ENCODE peak calls at places on chromosomes 2 and 18, in four cellular contexts. One of them, this sample, is unnamed.

GRCh38 chr2:233161730-233162129 is 89.7 kb upstream of the ATG16L1 start:
- DNase-seq in upper lobe of right lung: no peak
- DNase-seq in spleen: no peak
- DNase-seq in adrenal gland: no peak
- DNase-seq in this sample: no peak

GRCh38 chr2:218168635-218169462 is 2.1 kb upstream of the CXCR1 start:
- DNase-seq in adrenal gland: peak
- DNase-seq in spleen: no peak
- DNase-seq in upper lobe of right lung: peak
- DNase-seq in this sample: peak

GRCh38 chr18:61569176-61569892 is 236.1 kb downstream of the CDH20 start:
- DNase-seq in adrenal gland: peak
- DNase-seq in spleen: no peak
- DNase-seq in upper lobe of right lung: no peak
- DNase-seq in this sample: no peak

GRCh38 chr18:461762-462161 is 38.7 kb downstream of the COLEC12 start:
- DNase-seq in adrenal gland: no peak
- DNase-seq in upper lobe of right lung: no peak
- DNase-seq in spleen: no peak
- DNase-seq in this sample: no peak

GRCh38 chr18:37684590-37684989 is 119.0 kb upstream of the CELF4 start:
- DNase-seq in upper lobe of right lung: no peak
- DNase-seq in adrenal gland: no peak
- DNase-seq in spleen: no peak
- DNase-seq in this sample: no peak

GRCh38 chr2:198016244-198016643 is 211.9 kb downstream of the PLCL1 start:
- DNase-seq in spleen: no peak
- DNase-seq in upper lobe of right lung: no peak
- DNase-seq in adrenal gland: no peak
- DNase-seq in this sample: no peak

GRCh38 chr2:180240774-180241173 is 233.7 kb upstream of the CWC22 start:
- DNase-seq in spleen: no peak
- DNase-seq in upper lobe of right lung: no peak
- DNase-seq in adrenal gland: no peak
- DNase-seq in this sample: no peak

GRCh38 chr18:62152844-62153243 is 34.0 kb downstream of the PIGN start:
- DNase-seq in adrenal gland: no peak
- DNase-seq in spleen: no peak
- DNase-seq in upper lobe of right lung: no peak
- DNase-seq in this sample: no peak

GRCh38 chr2:43100883-43101662 is 125.3 kb downstream of the ZFP36L2 start:
- DNase-seq in spleen: peak
- DNase-seq in upper lobe of right lung: no peak
- DNase-seq in adrenal gland: no peak
- DNase-seq in this sample: no peak

GRCh38 chr18:61602836-61603235 is 269.6 kb downstream of the CDH20 start:
- DNase-seq in adrenal gland: no peak
- DNase-seq in spleen: no peak
- DNase-seq in upper lobe of right lung: no peak
- DNase-seq in this sample: no peak

GRCh38 chr2:158723311-158723838 is 71.7 kb upstream of the DAPL1 start:
- DNase-seq in upper lobe of right lung: no peak
- DNase-seq in adrenal gland: no peak
- DNase-seq in spleen: no peak
- DNase-seq in this sample: no peak

GRCh38 chr2:138922973-138923563 is 142.9 kb upstream of the NXPH2 start:
- DNase-seq in upper lobe of right lung: no peak
- DNase-seq in adrenal gland: no peak
- DNase-seq in spleen: no peak
- DNase-seq in this sample: no peak

GRCh38 chr2:156704612-156705011 is 268.4 kb downstream of the GPD2 start:
- DNase-seq in spleen: no peak
- DNase-seq in upper lobe of right lung: no peak
- DNase-seq in adrenal gland: no peak
- DNase-seq in this sample: no peak

GRCh38 chr2:63544017-63544627 is 44.2 kb downstream of the WDPCP start:
- DNase-seq in adrenal gland: no peak
- DNase-seq in upper lobe of right lung: no peak
- DNase-seq in spleen: no peak
- DNase-seq in this sample: peak

GRCh38 chr2:207448006-207448405 is 81.8 kb upstream of the CREB1 start:
- DNase-seq in spleen: no peak
- DNase-seq in upper lobe of right lung: no peak
- DNase-seq in adrenal gland: no peak
- DNase-seq in this sample: no peak

GRCh38 chr2:98012561-98012979 is 16.8 kb upstream of the TMEM131 start:
- DNase-seq in spleen: peak
- DNase-seq in adrenal gland: no peak
- DNase-seq in upper lobe of right lung: no peak
- DNase-seq in this sample: peak

GRCh38 chr2:102622646-102623045 is 3.3 kb downstream of the SLC9A2 start:
- DNase-seq in spleen: no peak
- DNase-seq in upper lobe of right lung: no peak
- DNase-seq in adrenal gland: no peak
- DNase-seq in this sample: no peak

GRCh38 chr2:197191177-197191947 is 119.2 kb downstream of the ANKRD44 start:
- DNase-seq in upper lobe of right lung: no peak
- DNase-seq in spleen: no peak
- DNase-seq in adrenal gland: no peak
- DNase-seq in this sample: peak

GRCh38 chr2:157751462-157752058 is 122.9 kb upstream of the ACVR1C start:
- DNase-seq in upper lobe of right lung: no peak
- DNase-seq in adrenal gland: no peak
- DNase-seq in spleen: no peak
- DNase-seq in this sample: no peak

GRCh38 chr2:177754476-177754873 is 318.1 kb downstream of the PDE11A start:
- DNase-seq in upper lobe of right lung: no peak
- DNase-seq in adrenal gland: no peak
- DNase-seq in spleen: no peak
- DNase-seq in this sample: no peak

GRCh38 chr2:229343661-229344060 is 72.6 kb upstream of the PID1 start:
- DNase-seq in upper lobe of right lung: no peak
- DNase-seq in adrenal gland: no peak
- DNase-seq in spleen: no peak
- DNase-seq in this sample: no peak

GRCh38 chr2:36329251-36329650 is 26.3 kb upstream of the CRIM1 start:
- DNase-seq in spleen: no peak
- DNase-seq in upper lobe of right lung: no peak
- DNase-seq in adrenal gland: no peak
- DNase-seq in this sample: no peak

GRCh38 chr2:110858135-110858737 is 125.9 kb downstream of the ACOXL start:
- DNase-seq in upper lobe of right lung: no peak
- DNase-seq in spleen: no peak
- DNase-seq in adrenal gland: no peak
- DNase-seq in this sample: peak

GRCh38 chr2:168961450-168962229 is 60.5 kb downstream of the G6PC2 start:
- DNase-seq in adrenal gland: peak
- DNase-seq in upper lobe of right lung: no peak
- DNase-seq in spleen: no peak
- DNase-seq in this sample: peak

GRCh38 chr2:106886916-106887758 is 1.2 kb upstream of the ST6GAL2 start:
- DNase-seq in spleen: no peak
- DNase-seq in adrenal gland: no peak
- DNase-seq in upper lobe of right lung: peak
- DNase-seq in this sample: no peak

GRCh38 chr2:35933031-35933430 is 422.5 kb upstream of the CRIM1 start:
- DNase-seq in spleen: no peak
- DNase-seq in upper lobe of right lung: no peak
- DNase-seq in adrenal gland: no peak
- DNase-seq in this sample: no peak

GRCh38 chr2:176105078-176105726 is 1.9 kb upstream of the HOXD11 start:
- DNase-seq in adrenal gland: no peak
- DNase-seq in upper lobe of right lung: no peak
- DNase-seq in spleen: no peak
- DNase-seq in this sample: no peak

GRCh38 chr2:55431982-55432627 is 12.4 kb upstream of the CCDC88A start:
- DNase-seq in upper lobe of right lung: no peak
- DNase-seq in adrenal gland: no peak
- DNase-seq in spleen: no peak
- DNase-seq in this sample: peak

GRCh38 chr18:65091737-65092329 is 659.0 kb upstream of the CDH7 start:
- DNase-seq in upper lobe of right lung: no peak
- DNase-seq in spleen: no peak
- DNase-seq in adrenal gland: peak
- DNase-seq in this sample: no peak

GRCh38 chr2:62806231-62806630 is 100.7 kb downstream of the EHBP1 start:
- DNase-seq in spleen: no peak
- DNase-seq in upper lobe of right lung: no peak
- DNase-seq in adrenal gland: no peak
- DNase-seq in this sample: no peak

GRCh38 chr2:98457045-98457696 is 12.5 kb downstream of the INPP4A start:
- DNase-seq in adrenal gland: no peak
- DNase-seq in upper lobe of right lung: no peak
- DNase-seq in spleen: no peak
- DNase-seq in this sample: no peak

GRCh38 chr2:176124358-176125214 is 2.1 kb downstream of the HOXD9 start:
- DNase-seq in adrenal gland: no peak
- DNase-seq in spleen: peak
- DNase-seq in upper lobe of right lung: no peak
- DNase-seq in this sample: no peak

GRCh38 chr2:190663839-190664238 is 15.0 kb downstream of the NAB1 start:
- DNase-seq in upper lobe of right lung: no peak
- DNase-seq in adrenal gland: no peak
- DNase-seq in spleen: no peak
- DNase-seq in this sample: no peak

GRCh38 chr18:60549338-60549960 is 176.9 kb upstream of the MC4R start:
- DNase-seq in upper lobe of right lung: no peak
- DNase-seq in spleen: no peak
- DNase-seq in adrenal gland: peak
- DNase-seq in this sample: peak

GRCh38 chr2:16425462-16426336 is 239.9 kb downstream of the CYRIA start:
- DNase-seq in adrenal gland: no peak
- DNase-seq in spleen: no peak
- DNase-seq in upper lobe of right lung: peak
- DNase-seq in this sample: no peak

GRCh38 chr2:143357956-143358355 is 228.7 kb downstream of the ARHGAP15 start:
- DNase-seq in spleen: no peak
- DNase-seq in upper lobe of right lung: no peak
- DNase-seq in adrenal gland: no peak
- DNase-seq in this sample: no peak

GRCh38 chr2:62999905-63000304 is 50.7 kb upstream of the OTX1 start:
- DNase-seq in adrenal gland: no peak
- DNase-seq in spleen: no peak
- DNase-seq in upper lobe of right lung: no peak
- DNase-seq in this sample: no peak

GRCh38 chr18:23990474-23991410 is 23.8 kb upstream of the TTC39C start:
- DNase-seq in upper lobe of right lung: no peak
- DNase-seq in adrenal gland: no peak
- DNase-seq in spleen: no peak
- DNase-seq in this sample: no peak

DNA sequence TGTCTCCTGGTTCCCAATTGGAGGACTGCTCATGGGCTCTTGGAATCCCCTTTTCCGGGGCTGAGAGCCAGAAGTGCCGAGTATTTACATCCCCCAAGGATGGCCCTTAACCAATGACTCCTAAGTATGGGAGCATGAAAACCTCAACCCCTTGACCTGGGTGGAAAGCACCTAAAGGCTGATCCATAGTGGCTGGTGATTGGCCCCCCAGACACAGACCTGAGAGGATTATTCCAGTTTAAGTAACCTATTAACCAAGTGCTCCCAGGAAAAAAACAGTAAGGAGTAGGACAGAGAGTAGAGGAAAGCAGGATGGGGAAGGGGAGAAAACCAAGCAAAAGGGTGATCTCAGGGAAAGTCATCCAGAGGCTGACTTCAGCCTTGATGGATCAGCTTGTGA is 206.1 kb upstream of the RND3 start:
- DNase-seq in upper lobe of right lung: no peak
- DNase-seq in adrenal gland: no peak
- DNase-seq in spleen: no peak
- DNase-seq in this sample: no peak
- TF ChIP-seq CTCF in upper lobe of right lung: no peak
- TF ChIP-seq CTCF in adrenal gland: no peak
- TF ChIP-seq CTCF in spleen: no peak
- TF ChIP-seq CTCF in this sample: no peak

DNA sequence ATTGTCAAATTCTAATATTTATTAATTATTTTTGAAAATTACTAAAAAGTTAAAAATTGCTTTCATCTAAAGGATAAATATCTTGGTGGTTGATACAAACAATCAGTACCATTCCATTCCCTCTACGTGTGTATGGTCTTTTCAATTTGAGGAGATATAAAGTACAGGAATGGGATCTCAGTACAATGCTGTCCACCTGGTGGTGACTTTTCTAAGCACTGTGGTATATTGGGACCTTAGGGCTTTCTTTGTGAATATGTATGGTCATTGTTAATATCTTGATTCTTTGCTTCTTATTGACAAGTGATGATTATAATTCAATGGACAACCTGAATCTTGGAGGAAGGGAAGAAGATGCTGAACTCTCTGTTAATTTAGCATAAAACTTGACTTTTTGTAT is 83.1 kb downstream of the NBEAL1 start:
- DNase-seq in adrenal gland: no peak
- DNase-seq in upper lobe of right lung: no peak
- DNase-seq in spleen: no peak
- DNase-seq in this sample: no peak
- TF ChIP-seq CTCF in adrenal gland: peak
- TF ChIP-seq CTCF in upper lobe of right lung: no peak
- TF ChIP-seq CTCF in spleen: no peak
- TF ChIP-seq CTCF in this sample: no peak

DNA sequence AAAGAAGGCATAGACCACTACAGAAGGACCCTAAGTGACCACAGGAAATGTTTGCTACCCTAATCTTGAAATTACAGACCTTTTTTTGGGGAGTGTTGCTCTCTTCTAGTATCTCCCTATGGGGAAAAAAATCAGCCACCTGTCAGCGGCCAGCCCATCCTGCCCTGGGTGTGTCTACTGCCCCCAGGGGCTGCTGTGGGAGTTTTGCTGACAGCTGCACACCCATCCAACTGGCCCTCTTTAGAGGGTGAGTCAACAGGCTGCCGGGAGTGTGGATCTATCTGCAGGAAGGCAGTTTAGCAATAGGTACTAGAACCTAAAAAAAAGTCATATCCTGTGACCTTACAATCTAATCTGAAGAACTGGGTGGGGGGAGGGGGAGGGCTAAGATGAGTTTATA is 796 bp upstream of the DYSF start:
- DNase-seq in spleen: peak
- DNase-seq in adrenal gland: no peak
- DNase-seq in upper lobe of right lung: no peak
- DNase-seq in this sample: no peak
- TF ChIP-seq CTCF in spleen: peak
- TF ChIP-seq CTCF in adrenal gland: no peak
- TF ChIP-seq CTCF in upper lobe of right lung: peak
- TF ChIP-seq CTCF in this sample: no peak

GRCh38 chr18:69819460-69819859 is 128.2 kb downstream of the CD226 start:
- DNase-seq in upper lobe of right lung: no peak
- DNase-seq in adrenal gland: no peak
- DNase-seq in spleen: no peak
- DNase-seq in this sample: no peak

GRCh38 chr18:69813559-69813958 is 134.1 kb downstream of the CD226 start:
- DNase-seq in spleen: no peak
- DNase-seq in upper lobe of right lung: no peak
- DNase-seq in adrenal gland: no peak
- DNase-seq in this sample: no peak

GRCh38 chr18:69817335-69817935 is 130.2 kb downstream of the CD226 start:
- DNase-seq in upper lobe of right lung: no peak
- DNase-seq in spleen: no peak
- DNase-seq in adrenal gland: no peak
- DNase-seq in this sample: no peak

GRCh38 chr18:69820538-69820937 is 127.1 kb downstream of the CD226 start:
- DNase-seq in upper lobe of right lung: no peak
- DNase-seq in spleen: no peak
- DNase-seq in adrenal gland: no peak
- DNase-seq in this sample: no peak

GRCh38 chr18:69814861-69815385 is 132.8 kb downstream of the CD226 start:
- DNase-seq in upper lobe of right lung: no peak
- DNase-seq in adrenal gland: no peak
- DNase-seq in spleen: no peak
- DNase-seq in this sample: no peak
- TF ChIP-seq CTCF in upper lobe of right lung: no peak
- TF ChIP-seq CTCF in adrenal gland: no peak
- TF ChIP-seq CTCF in spleen: no peak
- TF ChIP-seq CTCF in this sample: no peak